ENCODE peak calls at places on chromosome 20, in ten cellular contexts. One of them, this sample, is unnamed.

GRCh38 chr20:38685853-38686473 is 38.3 kb upstream of the SLC32A1 start:
- DNase-seq in pancreas: peak; percentile 6
- DNase-seq in CD8-positive, alpha-beta memory T cell: peak; percentile 57
- DNase-seq in heart right ventricle: peak; percentile 32
- DNase-seq in SJSA1: peak; percentile 16
- DNase-seq in heart left ventricle: peak; percentile 44
- DNase-seq in HepG2: peak; percentile 63
- DNase-seq in cardiac muscle cell: peak; percentile 83
- DNase-seq in DND-41: peak; percentile 79
- DNase-seq in lower lobe of right lung: no peak
- DNase-seq in this sample: peak; percentile 34

GRCh38 chr20:51526105-51526470 is 16.4 kb downstream of the NFATC2 start:
- DNase-seq in pancreas: no peak
- DNase-seq in CD8-positive, alpha-beta memory T cell: no peak
- DNase-seq in heart right ventricle: no peak
- DNase-seq in SJSA1: no peak
- DNase-seq in heart left ventricle: no peak
- DNase-seq in HepG2: no peak
- DNase-seq in cardiac muscle cell: no peak
- DNase-seq in DND-41: no peak
- DNase-seq in lower lobe of right lung: no peak
- DNase-seq in this sample: no peak

GRCh38 chr20:32965581-32966373 is 38.5 kb downstream of the SUN5 start:
- DNase-seq in pancreas: no peak
- DNase-seq in CD8-positive, alpha-beta memory T cell: peak; percentile 70
- DNase-seq in heart right ventricle: no peak
- DNase-seq in SJSA1: no peak
- DNase-seq in heart left ventricle: no peak
- DNase-seq in HepG2: no peak
- DNase-seq in cardiac muscle cell: no peak
- DNase-seq in DND-41: peak; percentile 66
- DNase-seq in lower lobe of right lung: no peak
- DNase-seq in this sample: no peak

GRCh38 chr20:38751360-38751976 is 3.2 kb downstream of the ACTR5 start:
- DNase-seq in pancreas: no peak
- DNase-seq in CD8-positive, alpha-beta memory T cell: no peak
- DNase-seq in heart right ventricle: no peak
- DNase-seq in SJSA1: no peak
- DNase-seq in heart left ventricle: no peak
- DNase-seq in HepG2: peak; percentile 52
- DNase-seq in cardiac muscle cell: no peak
- DNase-seq in DND-41: peak; percentile 30
- DNase-seq in lower lobe of right lung: no peak
- DNase-seq in this sample: peak; percentile 48

GRCh38 chr20:19254956-19255355 is 42.5 kb downstream of the SLC24A3 start:
- DNase-seq in pancreas: no peak
- DNase-seq in CD8-positive, alpha-beta memory T cell: no peak
- DNase-seq in heart right ventricle: no peak
- DNase-seq in SJSA1: no peak
- DNase-seq in heart left ventricle: no peak
- DNase-seq in HepG2: no peak
- DNase-seq in cardiac muscle cell: no peak
- DNase-seq in DND-41: no peak
- DNase-seq in lower lobe of right lung: no peak
- DNase-seq in this sample: no peak

GRCh38 chr20:8487715-8488114 is 355.6 kb downstream of the PLCB1 start:
- DNase-seq in pancreas: no peak
- DNase-seq in CD8-positive, alpha-beta memory T cell: no peak
- DNase-seq in heart right ventricle: no peak
- DNase-seq in SJSA1: no peak
- DNase-seq in heart left ventricle: no peak
- DNase-seq in HepG2: no peak
- DNase-seq in cardiac muscle cell: no peak
- DNase-seq in DND-41: no peak
- DNase-seq in lower lobe of right lung: no peak
- DNase-seq in this sample: no peak

GRCh38 chr20:16241911-16242310 is 331.3 kb downstream of the KIF16B start:
- DNase-seq in pancreas: no peak
- DNase-seq in CD8-positive, alpha-beta memory T cell: no peak
- DNase-seq in heart right ventricle: no peak
- DNase-seq in SJSA1: no peak
- DNase-seq in heart left ventricle: no peak
- DNase-seq in HepG2: peak; percentile 72
- DNase-seq in cardiac muscle cell: peak; percentile 34
- DNase-seq in DND-41: no peak
- DNase-seq in lower lobe of right lung: no peak
- DNase-seq in this sample: no peak

GRCh38 chr20:8153281-8153908 is 21.3 kb downstream of the PLCB1 start:
- DNase-seq in pancreas: no peak
- DNase-seq in CD8-positive, alpha-beta memory T cell: peak; percentile 49
- DNase-seq in heart right ventricle: no peak
- DNase-seq in SJSA1: no peak
- DNase-seq in heart left ventricle: no peak
- DNase-seq in HepG2: no peak
- DNase-seq in cardiac muscle cell: peak; percentile 49
- DNase-seq in DND-41: peak; percentile 65
- DNase-seq in lower lobe of right lung: no peak
- DNase-seq in this sample: peak; percentile 33

GRCh38 chr20:52746190-52746589 is 226.0 kb upstream of the TSHZ2 start:
- DNase-seq in pancreas: no peak
- DNase-seq in CD8-positive, alpha-beta memory T cell: no peak
- DNase-seq in heart right ventricle: no peak
- DNase-seq in SJSA1: peak; percentile 4
- DNase-seq in heart left ventricle: no peak
- DNase-seq in HepG2: no peak
- DNase-seq in cardiac muscle cell: peak; percentile 18
- DNase-seq in DND-41: no peak
- DNase-seq in lower lobe of right lung: no peak
- DNase-seq in this sample: no peak

GRCh38 chr20:36311141-36311853 is 5.2 kb downstream of the DLGAP4 start:
- DNase-seq in pancreas: no peak
- DNase-seq in CD8-positive, alpha-beta memory T cell: no peak
- DNase-seq in heart right ventricle: no peak
- DNase-seq in SJSA1: no peak
- DNase-seq in heart left ventricle: no peak
- DNase-seq in HepG2: no peak
- DNase-seq in cardiac muscle cell: no peak
- DNase-seq in DND-41: no peak
- DNase-seq in lower lobe of right lung: no peak
- DNase-seq in this sample: no peak

GRCh38 chr20:1119524-1119923 is 1.1 kb downstream of the PSMF1 start:
- DNase-seq in pancreas: no peak
- DNase-seq in CD8-positive, alpha-beta memory T cell: no peak
- DNase-seq in heart right ventricle: no peak
- DNase-seq in SJSA1: no peak
- DNase-seq in heart left ventricle: no peak
- DNase-seq in HepG2: no peak
- DNase-seq in cardiac muscle cell: no peak
- DNase-seq in DND-41: no peak
- DNase-seq in lower lobe of right lung: no peak
- DNase-seq in this sample: no peak

GRCh38 chr20:1122388-1123315 is 4.2 kb downstream of the PSMF1 start:
- DNase-seq in pancreas: peak; percentile 54
- DNase-seq in CD8-positive, alpha-beta memory T cell: no peak
- DNase-seq in heart right ventricle: peak; percentile 50
- DNase-seq in SJSA1: peak; percentile 74
- DNase-seq in heart left ventricle: peak; percentile 55
- DNase-seq in HepG2: peak; percentile 99
- DNase-seq in cardiac muscle cell: no peak
- DNase-seq in DND-41: peak; percentile 35
- DNase-seq in lower lobe of right lung: peak; percentile 63
- DNase-seq in this sample: peak; percentile 42

GRCh38 chr20:1119128-1119505 is 715 bp downstream of the PSMF1 start:
- DNase-seq in pancreas: no peak
- DNase-seq in CD8-positive, alpha-beta memory T cell: no peak
- DNase-seq in heart right ventricle: no peak
- DNase-seq in SJSA1: peak; percentile 1
- DNase-seq in heart left ventricle: no peak
- DNase-seq in HepG2: peak; percentile 19
- DNase-seq in cardiac muscle cell: no peak
- DNase-seq in DND-41: peak; percentile 16
- DNase-seq in lower lobe of right lung: no peak
- DNase-seq in this sample: no peak

GRCh38 chr20:1118336-1119127 is at the start of gene PSMF1:
- DNase-seq in pancreas: peak; percentile 92
- DNase-seq in CD8-positive, alpha-beta memory T cell: peak; percentile 97
- DNase-seq in heart right ventricle: peak; percentile 93
- DNase-seq in SJSA1: peak; percentile 86
- DNase-seq in heart left ventricle: peak; percentile 96
- DNase-seq in HepG2: peak; percentile 92
- DNase-seq in cardiac muscle cell: peak; percentile 96
- DNase-seq in DND-41: peak; percentile 97
- DNase-seq in lower lobe of right lung: peak; percentile 97
- DNase-seq in this sample: peak; percentile 95

DNA sequence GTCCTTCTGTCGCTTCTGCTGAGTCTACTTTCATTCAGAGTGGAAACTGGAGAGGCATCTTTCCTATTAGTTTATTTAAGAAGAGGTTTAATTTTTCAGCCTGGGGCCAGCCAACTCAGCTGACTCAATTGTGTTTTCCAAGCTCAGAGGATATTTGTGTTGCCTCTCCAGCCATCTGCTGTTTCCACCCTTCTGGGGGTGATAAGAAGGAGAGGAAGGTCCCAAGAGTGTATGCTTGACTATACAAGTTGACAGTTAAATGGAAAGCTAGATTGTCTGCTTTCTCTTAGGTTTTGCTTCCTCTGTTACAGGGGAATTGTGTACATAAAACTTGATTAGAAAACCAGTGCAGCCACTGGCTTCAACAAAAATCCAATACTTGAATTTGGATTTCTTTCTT is 3.0 kb downstream of the PSMF1 start:
- DNase-seq in pancreas: no peak
- DNase-seq in CD8-positive, alpha-beta memory T cell: no peak
- DNase-seq in heart right ventricle: no peak
- DNase-seq in SJSA1: no peak
- DNase-seq in heart left ventricle: no peak
- DNase-seq in HepG2: no peak
- DNase-seq in cardiac muscle cell: no peak
- DNase-seq in DND-41: no peak
- DNase-seq in lower lobe of right lung: no peak
- DNase-seq in this sample: no peak
- H3K4me1 ChIP-seq in pancreas: peaks cover 20% of the 10 kb centered on the region
- H3K4me1 ChIP-seq in CD8-positive, alpha-beta memory T cell: peaks cover 52% of the 10 kb centered on the region
- H3K4me1 ChIP-seq in heart right ventricle: peaks cover 56% of the 10 kb centered on the region
- H3K4me1 ChIP-seq in SJSA1: peaks cover 36% of the 10 kb centered on the region
- H3K4me1 ChIP-seq in heart left ventricle: peaks cover 56% of the 10 kb centered on the region
- H3K4me1 ChIP-seq in HepG2: peaks cover 65% of the 10 kb centered on the region
- H3K4me1 ChIP-seq in cardiac muscle cell: peaks cover 12% of the 10 kb centered on the region
- H3K4me1 ChIP-seq in DND-41: peaks cover 60% of the 10 kb centered on the region
- H3K4me1 ChIP-seq in lower lobe of right lung: peaks cover 66% of the 10 kb centered on the region
- H3K4me1 ChIP-seq in this sample: peaks cover 63% of the 10 kb centered on the region

GRCh38 chr20:45021626-45022025 is 55.3 kb downstream of the STK4 start:
- DNase-seq in pancreas: no peak
- DNase-seq in CD8-positive, alpha-beta memory T cell: no peak
- DNase-seq in heart right ventricle: no peak
- DNase-seq in SJSA1: no peak
- DNase-seq in heart left ventricle: no peak
- DNase-seq in HepG2: no peak
- DNase-seq in cardiac muscle cell: no peak
- DNase-seq in DND-41: no peak
- DNase-seq in lower lobe of right lung: no peak
- DNase-seq in this sample: no peak
- H3K36me3 ChIP-seq in pancreas: peaks cover 7% of the 10 kb centered on the region
- H3K36me3 ChIP-seq in CD8-positive, alpha-beta memory T cell: peaks cover 47% of the 10 kb centered on the region
- H3K36me3 ChIP-seq in heart right ventricle: no peaks in the 10 kb centered on the region
- H3K36me3 ChIP-seq in SJSA1: peaks cover 31% of the 10 kb centered on the region
- H3K36me3 ChIP-seq in heart left ventricle: no peaks in the 10 kb centered on the region
- H3K36me3 ChIP-seq in HepG2: peaks cover 3% of the 10 kb centered on the region
- H3K36me3 ChIP-seq in cardiac muscle cell: peaks cover 13% of the 10 kb centered on the region
- H3K36me3 ChIP-seq in DND-41: peaks cover 75% of the 10 kb centered on the region
- H3K36me3 ChIP-seq in lower lobe of right lung: peaks cover 79% of the 10 kb centered on the region
- H3K36me3 ChIP-seq in this sample: peaks cover 69% of the 10 kb centered on the region

DNA sequence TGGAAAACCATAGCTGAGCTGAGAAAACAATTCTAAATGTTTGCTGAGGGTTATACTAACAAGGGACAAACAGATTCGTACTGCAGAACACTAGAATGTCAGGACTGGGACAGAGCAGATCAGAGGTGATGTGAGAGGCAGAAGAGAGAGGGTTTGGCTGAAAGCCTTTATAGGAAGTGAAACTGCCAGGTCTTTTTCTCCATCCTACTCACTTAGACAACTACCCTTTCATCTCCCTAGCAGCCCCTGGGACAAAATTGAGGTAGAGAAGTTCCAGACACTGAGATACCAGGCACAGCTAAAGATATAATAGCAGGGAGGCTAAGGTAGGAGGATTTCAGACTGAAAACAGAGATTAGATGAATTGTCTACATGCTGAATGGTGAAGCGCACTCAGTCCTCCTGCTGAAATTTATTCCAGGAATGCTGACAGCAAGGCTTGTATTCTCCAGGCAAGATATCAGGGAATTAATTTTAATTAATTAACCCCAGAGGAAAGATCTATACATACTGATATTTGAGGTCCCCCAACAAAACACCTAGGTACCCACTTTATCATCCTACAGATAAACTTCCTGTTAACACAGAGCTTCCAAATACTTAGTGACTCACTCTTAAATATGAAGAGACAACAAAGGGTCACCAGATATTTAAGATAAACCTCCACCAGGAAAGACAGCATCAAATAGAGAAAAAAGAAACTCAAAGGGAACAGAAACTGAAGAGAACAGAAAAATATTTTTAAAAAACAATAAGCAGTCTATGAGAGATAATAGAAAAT is 12.6 kb upstream of the EIF2S2 start:
- DNase-seq in pancreas: no peak
- DNase-seq in CD8-positive, alpha-beta memory T cell: no peak
- DNase-seq in heart right ventricle: no peak
- DNase-seq in SJSA1: no peak
- DNase-seq in heart left ventricle: no peak
- DNase-seq in HepG2: no peak
- DNase-seq in cardiac muscle cell: no peak
- DNase-seq in DND-41: no peak
- DNase-seq in lower lobe of right lung: no peak
- DNase-seq in this sample: no peak
- H3K4me1 ChIP-seq in pancreas: no peaks in the 10 kb centered on the region
- H3K4me1 ChIP-seq in CD8-positive, alpha-beta memory T cell: no peaks in the 10 kb centered on the region
- H3K4me1 ChIP-seq in heart right ventricle: no peaks in the 10 kb centered on the region
- H3K4me1 ChIP-seq in SJSA1: peaks cover 5% of the 10 kb centered on the region
- H3K4me1 ChIP-seq in heart left ventricle: no peaks in the 10 kb centered on the region
- H3K4me1 ChIP-seq in HepG2: peaks cover 35% of the 10 kb centered on the region
- H3K4me1 ChIP-seq in cardiac muscle cell: no peaks in the 10 kb centered on the region
- H3K4me1 ChIP-seq in DND-41: peaks cover 4% of the 10 kb centered on the region
- H3K4me1 ChIP-seq in lower lobe of right lung: peaks cover 3% of the 10 kb centered on the region
- H3K4me1 ChIP-seq in this sample: peaks cover 4% of the 10 kb centered on the region

DNA sequence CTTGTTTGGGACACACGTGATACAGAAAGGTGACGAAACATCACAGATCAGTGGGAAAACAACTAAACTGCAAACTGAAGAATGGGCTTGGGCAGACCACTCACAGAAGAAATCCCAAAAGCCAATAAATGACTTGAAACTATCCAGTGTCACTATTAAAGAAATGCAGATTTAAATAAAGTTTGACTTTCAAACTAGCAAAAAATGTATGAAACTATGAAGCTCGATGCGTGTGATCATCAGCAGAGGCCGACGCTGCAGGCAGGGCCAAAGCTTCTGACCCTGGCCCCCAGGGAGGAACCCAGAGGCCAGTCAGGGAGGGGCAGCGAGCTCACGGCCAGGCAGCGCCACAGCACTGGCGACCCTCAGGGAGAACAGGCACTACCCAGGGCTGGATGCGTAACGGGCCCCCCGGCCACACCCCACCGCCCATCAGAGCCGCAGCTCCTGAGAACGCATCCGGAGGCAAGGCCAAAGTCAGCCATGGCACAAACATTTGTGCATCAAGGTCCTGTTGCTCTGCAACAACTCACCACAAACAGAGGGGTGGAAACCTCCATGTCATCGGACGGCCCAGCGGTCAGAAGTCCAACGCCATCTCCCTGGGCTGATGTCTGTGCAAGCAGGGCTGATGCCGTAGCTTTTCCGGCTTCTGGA is 94.1 kb downstream of the YTHDF1 start:
- DNase-seq in pancreas: no peak
- DNase-seq in CD8-positive, alpha-beta memory T cell: peak; percentile 32
- DNase-seq in heart right ventricle: no peak
- DNase-seq in SJSA1: no peak
- DNase-seq in heart left ventricle: peak; percentile 6
- DNase-seq in HepG2: no peak
- DNase-seq in cardiac muscle cell: no peak
- DNase-seq in DND-41: no peak
- DNase-seq in lower lobe of right lung: peak; percentile 30
- DNase-seq in this sample: no peak
- H3K36me3 ChIP-seq in pancreas: no peaks in the 10 kb centered on the region
- H3K36me3 ChIP-seq in CD8-positive, alpha-beta memory T cell: no peaks in the 10 kb centered on the region
- H3K36me3 ChIP-seq in heart right ventricle: no peaks in the 10 kb centered on the region
- H3K36me3 ChIP-seq in SJSA1: no peaks in the 10 kb centered on the region
- H3K36me3 ChIP-seq in heart left ventricle: no peaks in the 10 kb centered on the region
- H3K36me3 ChIP-seq in HepG2: no peaks in the 10 kb centered on the region
- H3K36me3 ChIP-seq in cardiac muscle cell: no peaks in the 10 kb centered on the region
- H3K36me3 ChIP-seq in DND-41: no peaks in the 10 kb centered on the region
- H3K36me3 ChIP-seq in lower lobe of right lung: no peaks in the 10 kb centered on the region
- H3K36me3 ChIP-seq in this sample: no peaks in the 10 kb centered on the region

This sample was measured in CD4-positive, alpha-beta memory T cell.